ENCODE peak calls at places on chromosomes 13 and 19, in nine cellular contexts. G is astrocyte of the spinal cord; B is HEK293T; V is renal cortical epithelial cell; I is lower lobe of right lung; O is iris pigment epithelial cell; Q is RWPE1; U is stimulated activated CD4-positive, alpha-beta T cell treated with anti-CD3 and anti-CD28 coated beads, Interleukin-1b, Interleukin-23, amount 100 ng/mL, for 1 hour; R is T-helper 2 cell. W is an unnamed sample.

GRCh38 chr13:102035969-102036368 is 365.9 kb downstream of the FGF14 start:
- DNase-seq in G (no peak), B (no peak), V (peak), I (no peak), O (no peak), Q (no peak), U (no peak), R (no peak), W (no peak)

GRCh38 chr19:940591-941291 is 14.9 kb downstream of the ARID3A start:
- DNase-seq in G (peak), B (no peak), V (peak), I (peak), O (no peak), Q (no peak), U (no peak), R (peak), W (peak)

GRCh38 chr19:423691-424466 is 14.9 kb upstream of the C2CD4C start:
- DNase-seq in G (no peak), B (no peak), V (no peak), I (no peak), O (no peak), Q (no peak), U (no peak), R (no peak), W (no peak)

GRCh38 chr13:67299731-67300130 is 69.6 kb upstream of the PCDH9 start:
- DNase-seq in G (peak), B (no peak), V (peak), I (no peak), O (peak), Q (no peak), U (no peak), R (no peak), W (no peak)

GRCh38 chr19:2550431-2551171 is 74.7 kb downstream of the GADD45B start:
- DNase-seq in G (no peak), B (no peak), V (no peak), I (peak), O (peak), Q (no peak), U (no peak), R (no peak), W (no peak)

GRCh38 chr19:3154957-3155736 is 19.3 kb downstream of the GNA15 start:
- DNase-seq in G (peak), B (no peak), V (peak), I (peak), O (peak), Q (peak), U (peak), R (peak), W (peak)

GRCh38 chr19:661427-662196 is 1.4 kb downstream of the RNF126 start:
- DNase-seq in G (no peak), B (no peak), V (no peak), I (no peak), O (no peak), Q (peak), U (peak), R (no peak), W (no peak)

GRCh38 chr19:5823579-5824281 is 15.8 kb downstream of the FUT6 start:
- DNase-seq in G (no peak), B (peak), V (no peak), I (no peak), O (no peak), Q (no peak), U (no peak), R (no peak), W (no peak)

GRCh38 chr13:36445806-36446423 is 13.6 kb downstream of the CCNA1 start:
- DNase-seq in G (no peak), B (no peak), V (peak), I (no peak), O (no peak), Q (no peak), U (no peak), R (no peak), W (no peak)

GRCh38 chr13:98284677-98285076 is 107.6 kb upstream of the RNF113B start:
- DNase-seq in G (no peak), B (no peak), V (no peak), I (no peak), O (no peak), Q (no peak), U (no peak), R (no peak), W (no peak)

W was measured in Jurkat, Clone E6-1.